ENCODE peak calls at places on chromosomes 11 and 22, in nine cellular contexts. U, Z, C, N, Y, Q, K, I and M are unnamed samples. For H3K4me1, the result is how much of the 10 kb centered on the place peaks cover.

GRCh38 chr11:62324738-62325556 is 12.3 kb upstream of the ASRGL1 start:
- DNase-seq in U (peak), Z (no peak), C (no peak), N (no peak), Y (peak), Q (no peak), K (peak), I (no peak), M (no peak)

GRCh38 chr11:86571273-86571948 is 101.0 kb downstream of the ME3 start:
- DNase-seq in U (no peak), Z (no peak), C (no peak), N (no peak), Y (peak), Q (no peak), K (no peak), I (peak), M (no peak)

GRCh38 chr22:50287731-50288130 is 17.6 kb upstream of the MAPK11 start:
- DNase-seq in U (no peak), Z (no peak), C (no peak), N (no peak), Y (no peak), Q (no peak), K (no peak), I (no peak), M (no peak)

GRCh38 chr11:106694501-106694900 is 323.8 kb downstream of the GUCY1A2 start:
- DNase-seq in U (no peak), Z (no peak), C (no peak), N (no peak), Y (no peak), Q (no peak), K (no peak), I (no peak), M (no peak)

GRCh38 chr22:26570126-26570525 is 19.8 kb downstream of the TPST2 start:
- DNase-seq in U (no peak), Z (peak), C (no peak), N (no peak), Y (no peak), Q (no peak), K (no peak), I (no peak), M (no peak)

GRCh38 chr22:50473855-50474671 is 772 bp downstream of the SBF1 start:
- DNase-seq in U (peak), Z (peak), C (peak), N (peak), Y (peak), Q (no peak), K (peak), I (no peak), M (no peak)

GRCh38 chr11:125807909-125808308 is 20.0 kb downstream of the PATE3 start:
- DNase-seq in U (no peak), Z (peak), C (no peak), N (no peak), Y (peak), Q (no peak), K (no peak), I (no peak), M (no peak)

GRCh38 chr11:65778901-65779668 is 1.7 kb downstream of the AP5B1 start:
- DNase-seq in U (no peak), Z (no peak), C (no peak), N (peak), Y (no peak), Q (no peak), K (no peak), I (peak), M (no peak)

GRCh38 chr11:19679952-19680823 is 32.4 kb upstream of the NAV2 start:
- DNase-seq in U (peak), Z (peak), C (peak), N (peak), Y (peak), Q (peak), K (peak), I (peak), M (peak)

GRCh38 chr11:362642-363442 is 6.5 kb upstream of the B4GALNT4 start:
- DNase-seq in U (no peak), Z (no peak), C (no peak), N (peak), Y (no peak), Q (peak), K (no peak), I (no peak), M (no peak)

GRCh38 chr22:39270280-39270679 is 25.5 kb upstream of the PDGFB start:
- DNase-seq in U (no peak), Z (no peak), C (no peak), N (no peak), Y (no peak), Q (no peak), K (no peak), I (no peak), M (no peak)

GRCh38 chr22:41417622-41418390 is 28.8 kb downstream of the TOB2 start:
- DNase-seq in U (peak), Z (peak), C (peak), N (peak), Y (peak), Q (peak), K (peak), I (no peak), M (peak)

GRCh38 chr11:126088999-126089398 is 26.3 kb upstream of the CDON start:
- DNase-seq in U (no peak), Z (no peak), C (no peak), N (no peak), Y (no peak), Q (no peak), K (no peak), I (no peak), M (no peak)

GRCh38 chr11:120197977-120198376 is 12.9 kb upstream of the OAF start:
- DNase-seq in U (no peak), Z (no peak), C (no peak), N (no peak), Y (no peak), Q (no peak), K (no peak), I (no peak), M (no peak)

GRCh38 chr11:69912161-69912910 is 93.1 kb upstream of the FGF3 start:
- DNase-seq in U (peak), Z (no peak), C (no peak), N (peak), Y (no peak), Q (peak), K (peak), I (no peak), M (no peak)

GRCh38 chr22:29312218-29313125 is 3.0 kb downstream of the RASL10A start:
- DNase-seq in U (no peak), Z (no peak), C (peak), N (peak), Y (no peak), Q (no peak), K (peak), I (no peak), M (no peak)

GRCh38 chr11:95299078-95299611 is 68.1 kb upstream of the SESN3 start:
- DNase-seq in U (no peak), Z (peak), C (no peak), N (no peak), Y (no peak), Q (no peak), K (no peak), I (no peak), M (no peak)

GRCh38 chr11:10305262-10305963 is 540 bp downstream of the ADM start:
- DNase-seq in U (peak), Z (peak), C (peak), N (peak), Y (peak), Q (peak), K (peak), I (no peak), M (no peak)

GRCh38 chr11:13214276-13214865 is 63.2 kb upstream of the BMAL1 start:
- DNase-seq in U (no peak), Z (peak), C (peak), N (no peak), Y (no peak), Q (no peak), K (no peak), I (no peak), M (no peak)

GRCh38 chr22:42236268-42236667 is 34.2 kb downstream of the TCF20 start:
- DNase-seq in U (no peak), Z (no peak), C (no peak), N (no peak), Y (no peak), Q (no peak), K (no peak), I (no peak), M (no peak)

GRCh38 chr11:72001834-72002591 is 3.3 kb downstream of the IL18BP start:
- DNase-seq in U (no peak), Z (peak), C (no peak), N (no peak), Y (no peak), Q (no peak), K (no peak), I (no peak), M (no peak)

GRCh38 chr11:105297463-105297862 is 157.9 kb upstream of the CARD18 start:
- DNase-seq in U (no peak), Z (peak), C (no peak), N (no peak), Y (peak), Q (no peak), K (no peak), I (no peak), M (no peak)

GRCh38 chr11:64851831-64852337 is 7.4 kb upstream of the CDC42BPG start:
- DNase-seq in U (no peak), Z (no peak), C (no peak), N (no peak), Y (no peak), Q (no peak), K (no peak), I (no peak), M (no peak)

GRCh38 chr11:99020324-99021225 is at the start of gene CNTN5:
- DNase-seq in U (peak), Z (peak), C (peak), N (no peak), Y (peak), Q (peak), K (peak), I (peak), M (peak)

GRCh38 chr11:2904153-2905052 is 18.8 kb upstream of the CDKN1C start:
- DNase-seq in U (no peak), Z (no peak), C (no peak), N (no peak), Y (no peak), Q (no peak), K (no peak), I (no peak), M (no peak)

GRCh38 chr11:93567406-93567819 is 24.2 kb upstream of the SMCO4 start:
- DNase-seq in U (peak), Z (peak), C (peak), N (peak), Y (peak), Q (peak), K (no peak), I (no peak), M (peak)

GRCh38 chr11:4531666-4532065 is 13.3 kb upstream of the OR52M1 start:
- DNase-seq in U (no peak), Z (no peak), C (no peak), N (no peak), Y (no peak), Q (no peak), K (no peak), I (no peak), M (no peak)

GRCh38 chr11:79167510-79168188 is 273.2 kb downstream of the TENM4 start:
- DNase-seq in U (no peak), Z (peak), C (no peak), N (no peak), Y (no peak), Q (no peak), K (no peak), I (peak), M (no peak)

DNA sequence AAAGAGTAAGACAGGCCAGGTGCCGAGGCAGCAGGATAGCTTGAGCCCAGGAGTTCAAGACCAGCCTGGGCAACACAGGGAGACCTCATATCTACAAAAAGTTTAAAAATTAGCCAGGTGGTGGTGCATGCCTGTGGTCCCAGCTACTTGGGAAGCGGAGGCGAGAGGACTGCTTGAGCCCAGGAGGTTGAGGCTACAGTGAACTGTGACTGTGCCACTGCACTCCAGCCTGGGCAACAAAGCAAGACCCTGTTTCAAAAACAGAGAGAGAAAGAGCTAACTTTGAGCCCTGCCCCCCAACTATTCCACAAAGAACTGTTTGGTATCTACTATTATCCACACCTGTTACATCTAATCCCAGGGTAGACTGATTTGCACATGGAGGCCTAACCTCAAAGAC is 49.2 kb upstream of the RAPSN start:
- DNase-seq in U (no peak), Z (no peak), C (no peak), N (no peak), Y (no peak), Q (no peak), K (no peak), I (no peak), M (no peak)
- TF ChIP-seq CTCF in U (no peak), Z (no peak), C (no peak), N (no peak), Y (no peak), Q (no peak), K (no peak), I (no peak), M (no peak)

DNA sequence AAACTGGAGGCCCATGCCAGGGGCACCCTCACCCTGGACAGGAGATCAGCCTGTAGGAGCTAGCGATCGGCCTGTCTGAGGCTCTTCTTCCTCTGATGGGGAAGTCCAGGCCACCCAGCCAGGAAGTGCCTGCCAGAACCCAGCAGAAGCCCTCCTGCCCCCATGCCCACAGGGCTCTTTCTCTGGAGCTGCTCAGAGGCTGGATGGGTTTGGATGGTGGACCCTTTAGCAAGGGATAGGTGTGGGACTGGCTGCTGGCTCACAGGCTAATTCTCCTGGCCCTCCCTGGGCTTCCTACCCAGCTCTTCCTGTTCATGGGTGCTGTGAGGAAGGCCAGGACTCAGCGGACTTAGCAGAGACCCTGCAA is 7.7 kb downstream of the FXYD2 start:
- DNase-seq in U (no peak), Z (no peak), C (peak), N (no peak), Y (no peak), Q (no peak), K (no peak), I (no peak), M (no peak)
- H3K4me3 ChIP-seq in U (peak), Z (no peak), C (no peak), N (no peak), Y (no peak), Q (no peak), K (no peak), I (peak), M (no peak)

GRCh38 chr11:46339816-46340215 is 7.4 kb upstream of the DGKZ start:
- DNase-seq in U (no peak), Z (no peak), C (no peak), N (no peak), Y (peak), Q (no peak), K (no peak), I (no peak), M (no peak)
- H3K4me1 ChIP-seq in U (half or more), Z (under half), C (under half), N (under half), Y (under half), Q (under half), K (half or more), I (under half), M (under half)

DNA sequence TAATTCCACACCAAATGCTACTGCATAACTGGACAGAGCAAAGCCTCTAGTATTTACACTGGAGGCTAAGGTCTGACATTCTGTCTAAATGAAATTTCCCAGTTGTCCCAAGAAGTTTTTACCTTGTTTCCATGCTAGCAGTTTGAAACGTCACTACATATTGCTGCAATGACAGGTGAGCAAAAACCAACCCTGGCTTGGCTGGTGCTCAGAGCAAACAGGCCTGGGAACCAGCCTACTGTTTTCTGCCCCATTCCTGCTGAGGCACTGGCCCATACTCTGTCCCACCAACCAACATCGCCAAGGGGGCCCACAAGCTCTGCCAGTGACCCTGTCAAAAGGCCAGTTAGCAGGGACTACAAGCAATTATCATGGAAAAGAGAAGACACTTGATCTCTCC is 131.1 kb downstream of the MPPED2 start:
- DNase-seq in U (no peak), Z (no peak), C (no peak), N (no peak), Y (no peak), Q (no peak), K (no peak), I (no peak), M (no peak)
- TF ChIP-seq CTCF in U (no peak), Z (no peak), C (no peak), N (no peak), Y (no peak), Q (no peak), K (no peak), I (no peak), M (no peak)